ENCODE peak calls at places on chromosomes 7 and 10, in six cellular contexts. R is choroid plexus epithelial cell, T is cardiac muscle cell, L is lower lobe of right lung, I is D721Med, K is GM23338. Z is an unnamed sample.

GRCh38 chr7:69813637-69814240 is 215.5 kb downstream of the AUTS2 start:
- DNase-seq in I (no peak), L (no peak), R (no peak), T (no peak), K (no peak), Z (no peak)

GRCh38 chr10:34908472-34908871 is 93.4 kb upstream of the PARD3 start:
- DNase-seq in T (no peak), I (no peak), K (no peak), R (peak), L (no peak), Z (no peak)

GRCh38 chr7:84231157-84231556 is 36.6 kb upstream of the SEMA3A start:
- DNase-seq in T (no peak), L (no peak), R (peak), K (no peak), I (no peak), Z (no peak)

GRCh38 chr10:103692421-103693069 is 162.8 kb downstream of the SH3PXD2A start:
- DNase-seq in T (no peak), R (no peak), L (no peak), I (no peak), K (peak), Z (peak)

GRCh38 chr7:16918288-16918895 is 36.6 kb upstream of the AGR3 start:
- DNase-seq in R (peak), I (no peak), K (peak), L (no peak), T (peak), Z (no peak)

GRCh38 chr7:40697653-40698052 is 562.8 kb downstream of the SUGCT start:
- DNase-seq in K (no peak), R (peak), L (no peak), I (no peak), T (no peak), Z (no peak)

GRCh38 chr10:86162036-86162435 is 204.6 kb downstream of the GRID1 start:
- DNase-seq in L (no peak), R (no peak), K (no peak), I (no peak), T (no peak), Z (no peak)

GRCh38 chr7:84194484-84195260 is at the start of gene SEMA3A:
- DNase-seq in R (peak), L (no peak), I (no peak), T (peak), K (peak), Z (no peak)

GRCh38 chr10:34405611-34406462 is 409.3 kb downstream of the PARD3 start:
- DNase-seq in R (no peak), I (no peak), T (no peak), K (no peak), L (no peak), Z (no peak)

GRCh38 chr7:34760271-34760670 is 102.3 kb downstream of the NPSR1 start:
- DNase-seq in K (no peak), R (no peak), L (no peak), T (no peak), I (no peak), Z (no peak)

GRCh38 chr7:90756366-90756765 is 160.2 kb downstream of the CDK14 start:
- DNase-seq in K (no peak), I (no peak), L (no peak), T (no peak), R (no peak), Z (no peak)

GRCh38 chr7:90952649-90952991 is 311.6 kb upstream of the FZD1 start:
- DNase-seq in T (no peak), R (no peak), I (no peak), L (no peak), K (peak), Z (no peak)

GRCh38 chr10:132457328-132458070 is 60.5 kb downstream of the PWWP2B start:
- DNase-seq in I (no peak), L (peak), K (no peak), R (no peak), T (no peak), Z (no peak)

GRCh38 chr7:26376208-26376917 is 84.7 kb downstream of the SNX10 start:
- DNase-seq in K (peak), R (no peak), L (peak), T (peak), I (no peak), Z (peak)

GRCh38 chr10:102404361-102405107 is 9.0 kb downstream of the NFKB2 start:
- DNase-seq in K (no peak), I (no peak), L (no peak), T (no peak), R (no peak), Z (no peak)

GRCh38 chr7:95871078-95871848 is 98.9 kb downstream of the DYNC1I1 start:
- DNase-seq in K (peak), T (peak), L (no peak), R (peak), I (no peak), Z (no peak)

GRCh38 chr10:70655316-70655715 is 17.0 kb upstream of the ADAMTS14 start:
- DNase-seq in L (no peak), K (no peak), I (no peak), R (no peak), T (no peak), Z (no peak)

GRCh38 chr10:124351481-124352220 is 67.1 kb downstream of the OAT start:
- DNase-seq in K (no peak), R (no peak), L (no peak), I (no peak), T (no peak), Z (no peak)

GRCh38 chr7:82600601-82601000 is 157.0 kb upstream of the CACNA2D1 start:
- DNase-seq in R (peak), T (no peak), I (no peak), K (peak), L (no peak), Z (no peak)

GRCh38 chr10:108365541-108365940 is 1201.0 kb upstream of the SORCS1 start:
- DNase-seq in T (no peak), L (no peak), R (no peak), I (no peak), K (no peak), Z (no peak)

GRCh38 chr10:52883996-52884871 is 111.7 kb upstream of the MBL2 start:
- DNase-seq in T (peak), I (peak), L (no peak), R (peak), K (peak), Z (no peak)

GRCh38 chr10:126133906-126134703 is 237.7 kb downstream of the FANK1 start:
- DNase-seq in I (no peak), T (no peak), K (no peak), R (peak), L (no peak), Z (no peak)

GRCh38 chr10:5545778-5546710 is 21.3 kb downstream of the CALML3 start:
- DNase-seq in T (no peak), R (peak), I (no peak), L (peak), K (no peak), Z (no peak)

GRCh38 chr10:7572435-7572834 is 94.3 kb downstream of the ITIH5 start:
- DNase-seq in L (no peak), K (no peak), R (no peak), T (no peak), I (no peak), Z (no peak)

GRCh38 chr10:94066411-94066810 is 72.7 kb downstream of the PLCE1 start:
- DNase-seq in I (no peak), K (peak), R (peak), L (no peak), T (peak), Z (no peak)

GRCh38 chr7:91892099-91892788 is 11.7 kb upstream of the MTERF1 start:
- DNase-seq in L (no peak), K (no peak), R (peak), T (no peak), I (no peak), Z (no peak)

GRCh38 chr10:47184273-47184672 is 115.7 kb upstream of the GDF10 start:
- DNase-seq in R (no peak), T (no peak), K (no peak), I (no peak), L (no peak), Z (no peak)

GRCh38 chr10:31288961-31289360 is 30.1 kb upstream of the ZEB1 start:
- DNase-seq in T (no peak), K (no peak), I (no peak), L (no peak), R (no peak), Z (no peak)

DNA sequence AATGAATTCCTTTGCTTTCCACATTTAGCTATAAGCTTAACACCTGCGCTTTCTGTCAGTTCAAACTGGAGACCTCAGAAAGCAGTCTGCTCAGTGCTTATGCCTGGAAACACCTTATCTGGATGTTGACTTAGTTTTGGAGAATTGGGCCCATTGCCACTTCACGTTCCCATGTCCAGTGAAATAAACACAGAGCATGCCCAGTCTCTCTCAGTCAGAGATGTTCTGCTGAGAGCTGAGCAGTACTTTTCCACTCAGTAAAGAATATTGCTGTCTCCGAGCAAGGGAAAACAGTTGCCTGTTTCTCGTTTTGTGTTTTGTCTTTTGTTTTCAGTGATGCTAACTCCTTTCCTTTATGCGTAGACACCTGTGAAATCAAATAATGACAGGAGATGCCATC is 83.2 kb upstream of the PRR15 start:
- DNase-seq in K (no peak), L (no peak), T (no peak), R (no peak), I (no peak), Z (no peak)
- TF ChIP-seq CTCF in K (no peak), L (no peak), T (no peak), R (no peak), I (no peak), Z (no peak)

DNA sequence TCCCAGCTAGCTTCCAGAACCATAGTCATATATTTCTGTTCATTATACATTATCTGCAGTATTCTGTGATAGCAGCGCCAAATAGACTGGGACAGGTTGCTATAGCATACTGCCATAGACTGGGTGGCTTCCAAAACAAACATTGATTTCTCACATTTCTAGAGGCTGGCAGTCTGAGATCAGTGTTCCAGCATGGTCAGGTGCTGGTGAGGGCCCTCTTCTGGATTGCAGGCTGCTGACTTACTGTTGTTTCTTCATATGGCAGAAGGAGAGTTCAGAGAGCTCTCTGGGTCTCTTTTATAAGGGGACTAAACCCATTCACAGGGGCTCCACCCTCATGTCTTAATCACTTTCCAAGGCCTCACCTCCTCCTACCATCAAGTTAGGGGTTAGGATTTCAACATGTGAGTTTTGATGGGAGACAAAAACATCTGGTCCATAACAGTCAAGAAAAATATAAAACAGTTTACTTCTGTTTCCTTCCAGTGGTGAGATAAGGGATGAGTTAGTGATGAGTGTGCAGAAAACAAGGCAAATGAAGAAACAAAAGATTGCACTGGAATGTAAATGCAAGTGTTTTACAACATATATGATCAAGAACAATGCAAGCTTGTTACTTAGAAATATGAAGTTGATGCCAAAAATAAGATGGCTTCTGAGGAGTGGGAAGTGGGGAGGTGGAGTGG is 399.0 kb upstream of the C7orf33 start:
- DNase-seq in R (no peak), T (no peak), I (no peak), L (no peak), K (no peak), Z (no peak)
- TF ChIP-seq CTCF in R (no peak), T (no peak), I (no peak), L (no peak), K (no peak), Z (no peak)

GRCh38 chr10:111756541-111757061 is 427.0 kb downstream of the GPAM start:
- DNase-seq in I (no peak), L (peak), T (peak), K (peak), R (peak), Z (no peak)

GRCh38 chr10:111766464-111766863 is 417.1 kb downstream of the GPAM start:
- DNase-seq in I (no peak), L (no peak), K (no peak), T (no peak), R (no peak), Z (no peak)

GRCh38 chr10:111758593-111758992 is 425.0 kb downstream of the GPAM start:
- DNase-seq in R (no peak), L (no peak), I (no peak), K (no peak), T (no peak), Z (no peak)

GRCh38 chr10:111765216-111765615 is 418.3 kb downstream of the GPAM start:
- DNase-seq in K (no peak), L (no peak), T (no peak), I (no peak), R (no peak), Z (no peak)

GRCh38 chr10:111762114-111762513 is 421.5 kb downstream of the GPAM start:
- DNase-seq in L (no peak), I (no peak), R (no peak), T (no peak), K (peak), Z (no peak)
- TF ChIP-seq CTCF in L (no peak), I (no peak), R (no peak), T (no peak), K (peak), Z (no peak)

DNA sequence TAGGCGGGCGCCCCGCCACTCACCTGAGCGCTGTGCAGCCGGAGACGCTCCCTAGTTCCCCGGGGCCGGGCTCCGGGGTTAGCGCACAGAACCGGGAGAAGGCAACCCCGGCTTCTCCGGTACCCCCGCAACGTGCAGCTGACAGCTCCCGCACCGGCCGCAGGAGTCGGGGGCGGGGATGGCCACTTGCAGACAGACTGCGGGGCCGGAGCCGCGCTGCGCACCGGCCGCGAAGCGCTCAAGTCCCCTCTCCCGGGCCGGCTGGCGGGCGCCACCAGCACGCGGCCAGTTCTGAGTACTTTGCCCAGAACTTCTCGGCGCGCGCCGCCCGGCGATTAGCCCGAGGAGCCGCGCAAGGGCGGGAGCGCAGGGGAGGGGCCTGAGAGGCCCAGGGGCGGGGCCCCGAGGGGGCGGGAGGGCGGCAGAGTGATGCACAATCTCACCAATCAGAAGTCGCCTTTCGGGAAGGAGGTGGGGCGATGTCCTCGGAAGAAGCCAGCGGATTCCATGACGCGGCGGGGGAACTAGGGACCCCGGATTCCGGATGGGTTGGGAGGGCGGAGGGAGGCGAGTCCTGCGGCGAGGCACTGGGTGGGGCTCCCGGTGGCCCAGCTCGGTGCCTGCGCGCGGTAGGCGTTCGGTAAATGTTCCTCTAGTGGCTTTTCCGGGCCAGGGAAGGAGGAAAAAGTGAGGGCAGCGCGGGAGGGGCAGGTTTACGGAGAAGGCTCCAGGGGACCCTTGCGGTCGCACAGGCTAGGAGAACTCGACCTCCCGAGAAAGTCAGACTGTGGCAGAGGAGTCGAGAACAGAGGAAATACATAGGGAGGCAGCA is at the start of gene OSBPL3:
- DNase-seq in I (peak), T (peak), L (peak), K (peak), R (peak), Z (peak)
- TF ChIP-seq CTCF in I (no peak), T (no peak), L (no peak), K (peak), R (peak), Z (no peak)

Z was measured in activated B cell treated with CpG ODN at 0.5 μM for 24 hours.